ENCODE peak calls at places on chromosomes 16 and 17, in seven cellular contexts. V, Q, K, X, A, G and C are unnamed samples.

GRCh38 chr16:46812781-46813555 is 18.0 kb downstream of the C16orf87 start:
- DNase-seq in Q (no peak), A (no peak), X (no peak), G (no peak), K (no peak), V (no peak), C (no peak)

GRCh38 chr17:80716986-80717385 is 172.3 kb downstream of the RPTOR start:
- DNase-seq in G (no peak), Q (no peak), V (no peak), A (no peak), X (no peak), K (no peak), C (peak; percentile 59)

GRCh38 chr17:68794636-68795503 is 160.3 kb downstream of the ABCA8 start:
- DNase-seq in G (no peak), K (peak; percentile 69), V (peak; percentile 81), Q (no peak), X (peak; percentile 52), A (no peak), C (peak; percentile 77)

GRCh38 chr16:75292691-75293090 is 41.3 kb upstream of the BCAR1 start:
- DNase-seq in K (no peak), A (no peak), G (no peak), X (no peak), Q (no peak), V (no peak), C (no peak)

GRCh38 chr17:7590743-7591142 is 849 bp upstream of the SOX15 start:
- DNase-seq in K (no peak), Q (peak; percentile 81), X (no peak), G (peak; percentile 99), V (no peak), A (no peak), C (no peak)

GRCh38 chr17:38693700-38694329 is 11.3 kb upstream of the MLLT6 start:
- DNase-seq in Q (peak; percentile 44), A (no peak), V (peak; percentile 97), X (no peak), K (peak; percentile 33), G (no peak), C (peak; percentile 65)

GRCh38 chr17:50133028-50133768 is 3.2 kb upstream of the SAMD14 start:
- DNase-seq in K (no peak), A (no peak), G (peak; percentile 96), X (no peak), V (peak; percentile 45), Q (peak; percentile 86), C (peak; percentile 36)

GRCh38 chr16:3857189-3858013 is 23.1 kb downstream of the CREBBP start:
- DNase-seq in A (no peak), K (no peak), X (peak; percentile 85), Q (peak; percentile 30), V (peak; percentile 74), G (no peak), C (peak; percentile 79)

GRCh38 chr16:17470002-17470870 is 524 bp downstream of the XYLT1 start:
- DNase-seq in G (peak; percentile 63), Q (peak; percentile 69), A (peak; percentile 76), X (no peak), K (no peak), V (no peak), C (peak; percentile 52)

GRCh38 chr16:15032547-15033308 is 23.1 kb downstream of the NTAN1 start:
- DNase-seq in A (peak; percentile 30), G (peak; percentile 12), K (no peak), Q (no peak), V (peak; percentile 51), X (no peak), C (no peak)

GRCh38 chr17:8611135-8611534 is 19.4 kb downstream of the MYH10 start:
- DNase-seq in X (no peak), Q (no peak), A (no peak), V (peak; percentile 86), K (no peak), G (no peak), C (peak; percentile 39)